ENCODE peak calls at places on chromosomes 11 and 22, in five cellular contexts. One of them, this sample, is unnamed.

GRCh38 chr22:48923165-48923875 is 904.4 kb downstream of the BRD1 start:
- DNase-seq in type B pancreatic cell: peak; percentile 47
- DNase-seq in prostate gland: no peak
- DNase-seq in astrocyte of the spinal cord: no peak
- DNase-seq in fibroblast of the aortic adventitia: no peak
- DNase-seq in this sample: no peak

GRCh38 chr22:43465291-43466015 is 53.6 kb downstream of the MPPED1 start:
- DNase-seq in type B pancreatic cell: no peak
- DNase-seq in prostate gland: no peak
- DNase-seq in astrocyte of the spinal cord: no peak
- DNase-seq in fibroblast of the aortic adventitia: no peak
- DNase-seq in this sample: no peak

GRCh38 chr22:42805998-42806481 is 51.0 kb downstream of the ARFGAP3 start:
- DNase-seq in type B pancreatic cell: no peak
- DNase-seq in prostate gland: no peak
- DNase-seq in astrocyte of the spinal cord: peak; percentile 33
- DNase-seq in fibroblast of the aortic adventitia: no peak
- DNase-seq in this sample: no peak

GRCh38 chr11:86099727-86100320 is 30.9 kb upstream of the PICALM start:
- DNase-seq in type B pancreatic cell: no peak
- DNase-seq in prostate gland: no peak
- DNase-seq in astrocyte of the spinal cord: no peak
- DNase-seq in fibroblast of the aortic adventitia: peak; percentile 19
- DNase-seq in this sample: peak; percentile 91

GRCh38 chr22:37230673-37231405 is 13.2 kb downstream of the RAC2 start:
- DNase-seq in type B pancreatic cell: no peak
- DNase-seq in prostate gland: no peak
- DNase-seq in astrocyte of the spinal cord: no peak
- DNase-seq in fibroblast of the aortic adventitia: no peak
- DNase-seq in this sample: no peak

GRCh38 chr11:83922318-83922717 is 636.2 kb upstream of the CCDC90B start:
- DNase-seq in type B pancreatic cell: no peak
- DNase-seq in prostate gland: no peak
- DNase-seq in astrocyte of the spinal cord: no peak
- DNase-seq in fibroblast of the aortic adventitia: no peak
- DNase-seq in this sample: no peak

GRCh38 chr11:130633466-130633865 is 185.0 kb downstream of the ADAMTS15 start:
- DNase-seq in type B pancreatic cell: no peak
- DNase-seq in prostate gland: no peak
- DNase-seq in astrocyte of the spinal cord: peak; percentile 53
- DNase-seq in fibroblast of the aortic adventitia: no peak
- DNase-seq in this sample: peak; percentile 43

GRCh38 chr22:46092011-46092410 is 58.3 kb upstream of the PPARA start:
- DNase-seq in type B pancreatic cell: no peak
- DNase-seq in prostate gland: no peak
- DNase-seq in astrocyte of the spinal cord: no peak
- DNase-seq in fibroblast of the aortic adventitia: peak; percentile 10
- DNase-seq in this sample: no peak

GRCh38 chr22:42282943-42283287 is 12.5 kb upstream of the TCF20 start:
- DNase-seq in type B pancreatic cell: no peak
- DNase-seq in prostate gland: no peak
- DNase-seq in astrocyte of the spinal cord: no peak
- DNase-seq in fibroblast of the aortic adventitia: no peak
- DNase-seq in this sample: no peak

GRCh38 chr11:112859787-112860186 is 101.4 kb upstream of the NCAM1 start:
- DNase-seq in type B pancreatic cell: no peak
- DNase-seq in prostate gland: no peak
- DNase-seq in astrocyte of the spinal cord: no peak
- DNase-seq in fibroblast of the aortic adventitia: no peak
- DNase-seq in this sample: no peak

DNA sequence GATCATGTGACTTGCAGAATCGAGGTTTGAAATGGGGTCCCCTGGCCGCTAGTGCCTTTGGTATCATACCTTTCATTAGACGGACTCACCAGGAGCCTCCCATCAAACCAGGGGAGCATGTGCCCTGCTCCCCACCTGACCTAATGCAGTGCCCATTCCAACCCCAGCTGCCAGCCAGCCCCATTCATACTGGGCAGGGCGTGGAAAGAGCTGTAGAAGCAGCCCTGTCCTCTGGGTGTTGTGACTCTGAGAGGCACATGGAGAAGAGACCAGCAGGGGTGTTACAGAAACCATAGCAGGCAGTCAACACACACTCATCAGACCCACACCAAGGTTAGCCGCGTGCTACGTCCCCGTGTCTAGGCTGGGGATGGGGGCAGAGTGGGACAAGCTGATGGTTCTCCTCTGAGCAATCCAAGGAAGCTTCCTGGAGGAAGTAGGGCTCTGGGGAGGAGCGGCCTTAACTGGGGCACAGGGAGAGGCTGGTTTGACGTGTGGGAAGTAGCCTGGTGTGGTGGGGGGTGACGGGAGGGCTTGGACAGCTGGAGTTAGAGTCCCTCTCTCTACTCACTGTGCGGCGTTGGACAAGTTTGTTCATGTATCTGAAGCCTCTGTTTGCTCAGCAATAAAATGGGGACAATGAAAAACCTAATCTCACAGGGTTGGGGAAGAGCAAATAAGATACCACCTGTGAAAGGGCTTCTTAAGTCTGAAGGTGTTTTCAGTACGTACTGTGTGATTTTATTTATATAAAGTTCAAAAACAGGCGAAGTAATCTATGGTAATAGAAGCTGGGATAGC is 13.9 kb downstream of the GRIK4 start:
- DNase-seq in type B pancreatic cell: no peak
- DNase-seq in prostate gland: no peak
- DNase-seq in astrocyte of the spinal cord: no peak
- DNase-seq in fibroblast of the aortic adventitia: no peak
- DNase-seq in this sample: no peak
- TF ChIP-seq CTCF in type B pancreatic cell: no peak
- TF ChIP-seq CTCF in prostate gland: no peak
- TF ChIP-seq CTCF in astrocyte of the spinal cord: no peak
- TF ChIP-seq CTCF in fibroblast of the aortic adventitia: no peak
- TF ChIP-seq CTCF in this sample: no peak

GRCh38 chr11:93303689-93304088 is 26.9 kb upstream of the DEUP1 start:
- DNase-seq in type B pancreatic cell: no peak
- DNase-seq in prostate gland: no peak
- DNase-seq in astrocyte of the spinal cord: no peak
- DNase-seq in fibroblast of the aortic adventitia: no peak
- DNase-seq in this sample: no peak
- TF ChIP-seq CTCF in type B pancreatic cell: no peak
- TF ChIP-seq CTCF in prostate gland: no peak
- TF ChIP-seq CTCF in astrocyte of the spinal cord: no peak
- TF ChIP-seq CTCF in fibroblast of the aortic adventitia: no peak
- TF ChIP-seq CTCF in this sample: no peak

GRCh38 chr11:58647866-58648265 is 25.4 kb downstream of the CNTF start:
- DNase-seq in type B pancreatic cell: no peak
- DNase-seq in prostate gland: no peak
- DNase-seq in astrocyte of the spinal cord: no peak
- DNase-seq in fibroblast of the aortic adventitia: no peak
- DNase-seq in this sample: no peak

GRCh38 chr11:58647141-58647699 is 24.8 kb downstream of the CNTF start:
- DNase-seq in type B pancreatic cell: no peak
- DNase-seq in prostate gland: no peak
- DNase-seq in astrocyte of the spinal cord: no peak
- DNase-seq in fibroblast of the aortic adventitia: no peak
- DNase-seq in this sample: no peak

GRCh38 chr11:58649623-58650022 is 27.2 kb downstream of the CNTF start:
- DNase-seq in type B pancreatic cell: no peak
- DNase-seq in prostate gland: no peak
- DNase-seq in astrocyte of the spinal cord: no peak
- DNase-seq in fibroblast of the aortic adventitia: no peak
- DNase-seq in this sample: no peak

GRCh38 chr11:58652726-58653280 is 30.3 kb downstream of the CNTF start:
- DNase-seq in type B pancreatic cell: no peak
- DNase-seq in prostate gland: no peak
- DNase-seq in astrocyte of the spinal cord: no peak
- DNase-seq in fibroblast of the aortic adventitia: no peak
- DNase-seq in this sample: no peak

DNA sequence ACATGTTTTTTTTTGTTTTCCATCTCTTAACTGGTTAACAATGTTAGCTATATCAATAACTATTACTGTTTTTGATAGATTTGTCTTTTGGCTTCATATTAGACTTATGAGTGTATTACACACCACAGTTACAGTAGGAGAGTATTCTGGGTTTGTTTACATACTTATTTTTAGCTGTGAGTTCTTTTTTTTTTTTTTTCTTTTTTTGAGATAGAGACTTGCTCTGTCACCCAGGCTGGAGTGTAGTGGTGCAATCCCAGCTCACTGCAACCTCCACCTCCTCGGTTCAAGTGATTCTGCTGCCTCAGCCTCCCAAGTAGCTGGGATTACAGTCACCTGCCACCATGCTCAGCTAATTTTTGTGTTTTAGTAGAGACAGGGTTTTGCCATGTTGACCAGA is 28.0 kb downstream of the CNTF start:
- DNase-seq in type B pancreatic cell: no peak
- DNase-seq in prostate gland: no peak
- DNase-seq in astrocyte of the spinal cord: no peak
- DNase-seq in fibroblast of the aortic adventitia: no peak
- DNase-seq in this sample: no peak
- TF ChIP-seq CTCF in type B pancreatic cell: no peak
- TF ChIP-seq CTCF in prostate gland: no peak
- TF ChIP-seq CTCF in astrocyte of the spinal cord: no peak
- TF ChIP-seq CTCF in fibroblast of the aortic adventitia: no peak
- TF ChIP-seq CTCF in this sample: no peak

GRCh38 chr11:60945295-60945667 is 6.7 kb downstream of the SLC15A3 start:
- DNase-seq in type B pancreatic cell: no peak
- DNase-seq in prostate gland: no peak
- DNase-seq in astrocyte of the spinal cord: no peak
- DNase-seq in fibroblast of the aortic adventitia: no peak
- DNase-seq in this sample: no peak

GRCh38 chr11:60946601-60947265 is 5.2 kb downstream of the SLC15A3 start:
- DNase-seq in type B pancreatic cell: no peak
- DNase-seq in prostate gland: no peak
- DNase-seq in astrocyte of the spinal cord: no peak
- DNase-seq in fibroblast of the aortic adventitia: no peak
- DNase-seq in this sample: no peak

GRCh38 chr11:60942970-60943565 is 8.9 kb downstream of the SLC15A3 start:
- DNase-seq in type B pancreatic cell: no peak
- DNase-seq in prostate gland: peak; percentile 79
- DNase-seq in astrocyte of the spinal cord: no peak
- DNase-seq in fibroblast of the aortic adventitia: no peak
- DNase-seq in this sample: no peak

GRCh38 chr11:60942207-60942606 is 9.8 kb downstream of the SLC15A3 start:
- DNase-seq in type B pancreatic cell: no peak
- DNase-seq in prostate gland: no peak
- DNase-seq in astrocyte of the spinal cord: no peak
- DNase-seq in fibroblast of the aortic adventitia: no peak
- DNase-seq in this sample: no peak

GRCh38 chr11:60944504-60945294 is 7.3 kb downstream of the SLC15A3 start:
- DNase-seq in type B pancreatic cell: no peak
- DNase-seq in prostate gland: no peak
- DNase-seq in astrocyte of the spinal cord: no peak
- DNase-seq in fibroblast of the aortic adventitia: no peak
- DNase-seq in this sample: no peak
- TF ChIP-seq CTCF in type B pancreatic cell: peak; percentile 56
- TF ChIP-seq CTCF in prostate gland: no peak
- TF ChIP-seq CTCF in astrocyte of the spinal cord: peak; percentile 31
- TF ChIP-seq CTCF in fibroblast of the aortic adventitia: peak; percentile 36
- TF ChIP-seq CTCF in this sample: peak; percentile 34

DNA sequence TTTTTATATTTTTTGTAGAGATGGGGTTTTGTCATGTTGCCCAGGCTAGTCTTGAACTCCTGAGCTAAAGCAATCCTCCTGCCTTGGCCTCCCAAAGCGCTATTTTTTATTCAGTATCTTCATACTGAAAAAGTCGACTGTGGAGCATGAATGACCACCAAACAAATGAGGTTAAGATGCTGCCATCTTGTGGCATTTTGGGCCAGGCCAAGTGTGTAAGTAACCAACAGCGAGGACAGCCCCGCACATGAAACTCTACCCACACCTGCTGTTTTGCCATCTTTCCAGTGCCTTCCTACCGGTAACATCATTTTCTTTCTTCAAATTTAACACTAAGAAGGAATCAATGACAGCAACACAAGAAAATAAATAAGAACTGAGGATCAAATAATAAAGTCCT is 32.2 kb upstream of the AQP11 start:
- DNase-seq in type B pancreatic cell: no peak
- DNase-seq in prostate gland: no peak
- DNase-seq in astrocyte of the spinal cord: peak; percentile 19
- DNase-seq in fibroblast of the aortic adventitia: no peak
- DNase-seq in this sample: no peak
- TF ChIP-seq CTCF in type B pancreatic cell: peak; percentile 53
- TF ChIP-seq CTCF in prostate gland: no peak
- TF ChIP-seq CTCF in astrocyte of the spinal cord: peak; percentile 33
- TF ChIP-seq CTCF in fibroblast of the aortic adventitia: no peak
- TF ChIP-seq CTCF in this sample: no peak

GRCh38 chr22:20026996-20027601 is 6.2 kb downstream of the TANGO2 start:
- DNase-seq in type B pancreatic cell: no peak
- DNase-seq in prostate gland: no peak
- DNase-seq in astrocyte of the spinal cord: no peak
- DNase-seq in fibroblast of the aortic adventitia: no peak
- DNase-seq in this sample: no peak

GRCh38 chr22:20026204-20026908 is 5.4 kb downstream of the TANGO2 start:
- DNase-seq in type B pancreatic cell: no peak
- DNase-seq in prostate gland: no peak
- DNase-seq in astrocyte of the spinal cord: no peak
- DNase-seq in fibroblast of the aortic adventitia: no peak
- DNase-seq in this sample: no peak

GRCh38 chr22:20028855-20029549 is 8.1 kb downstream of the TANGO2 start:
- DNase-seq in type B pancreatic cell: no peak
- DNase-seq in prostate gland: no peak
- DNase-seq in astrocyte of the spinal cord: no peak
- DNase-seq in fibroblast of the aortic adventitia: no peak
- DNase-seq in this sample: no peak

GRCh38 chr22:20029550-20030225 is 8.8 kb downstream of the TANGO2 start:
- DNase-seq in type B pancreatic cell: no peak
- DNase-seq in prostate gland: no peak
- DNase-seq in astrocyte of the spinal cord: no peak
- DNase-seq in fibroblast of the aortic adventitia: no peak
- DNase-seq in this sample: no peak

DNA sequence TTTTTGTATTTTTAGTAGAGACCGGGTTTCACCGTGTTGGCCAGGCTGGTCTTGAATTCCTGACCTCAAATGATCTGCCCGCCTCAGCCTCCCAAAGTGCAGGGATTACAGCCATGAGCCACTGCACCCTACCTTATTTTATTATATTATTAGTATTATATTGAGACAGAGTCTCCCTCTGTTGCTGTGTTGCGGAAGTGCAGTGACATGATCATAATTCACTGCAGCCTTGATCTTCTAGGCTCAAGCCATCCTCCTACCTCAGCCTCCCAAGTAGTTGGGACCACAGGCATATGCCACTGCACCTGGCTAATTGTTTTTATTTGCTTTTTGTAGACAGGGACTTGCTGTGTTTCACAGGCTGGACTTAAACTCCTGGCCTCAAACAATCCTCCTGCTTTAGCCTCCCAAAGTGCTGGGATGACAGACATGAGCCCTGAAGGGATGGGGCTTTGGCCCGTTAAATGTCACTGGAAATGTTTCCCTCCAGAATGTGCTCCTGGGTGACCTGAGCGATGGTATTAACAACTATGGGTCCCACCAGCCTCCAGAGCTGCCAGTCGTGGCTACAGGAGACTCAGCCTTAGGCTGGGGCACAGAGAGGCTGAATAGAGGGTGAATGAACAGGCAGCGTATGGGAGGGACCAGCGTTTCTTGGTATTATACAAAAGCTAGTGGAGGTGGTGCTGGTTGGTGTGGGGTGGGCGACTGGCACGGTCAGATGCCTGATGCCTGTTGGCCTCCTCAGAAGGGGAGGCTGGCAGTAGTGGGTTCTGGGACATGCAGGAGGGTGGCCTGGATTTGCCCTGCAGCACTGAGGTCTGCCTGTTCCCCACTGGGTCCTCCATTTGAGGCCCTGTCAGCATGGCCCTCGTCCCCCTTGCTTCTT is 7.3 kb downstream of the TANGO2 start:
- DNase-seq in type B pancreatic cell: no peak
- DNase-seq in prostate gland: no peak
- DNase-seq in astrocyte of the spinal cord: no peak
- DNase-seq in fibroblast of the aortic adventitia: peak; percentile 28
- DNase-seq in this sample: peak; percentile 31
- TF ChIP-seq CTCF in type B pancreatic cell: peak; percentile 53
- TF ChIP-seq CTCF in prostate gland: peak; percentile 21
- TF ChIP-seq CTCF in astrocyte of the spinal cord: peak; percentile 42
- TF ChIP-seq CTCF in fibroblast of the aortic adventitia: peak; percentile 49
- TF ChIP-seq CTCF in this sample: peak; percentile 44

This sample was measured in cardiac fibroblast.